ENCODE peak calls at places on chromosome 11, in six cellular contexts. V, C, Q, E, P and H are unnamed samples. For H3K36me3, the result is how much of the 10 kb centered on the place peaks cover.

GRCh38 chr11:95373241-95373640 is 142.2 kb upstream of the SESN3 start:
- DNase-seq in V (no peak), C (no peak), Q (no peak), E (no peak), P (no peak), H (no peak)

GRCh38 chr11:130115218-130115617 is 44.4 kb upstream of the ST14 start:
- DNase-seq in V (no peak), C (no peak), Q (peak), E (no peak), P (no peak), H (no peak)

GRCh38 chr11:36402568-36403181 is 106.6 kb downstream of the PRR5L start:
- DNase-seq in V (no peak), C (no peak), Q (no peak), E (no peak), P (no peak), H (no peak)

GRCh38 chr11:69637601-69637955 is 3.4 kb upstream of the CCND1 start:
- DNase-seq in V (no peak), C (no peak), Q (no peak), E (no peak), P (no peak), H (no peak)

GRCh38 chr11:128841461-128842072 is 25.5 kb downstream of the KCNJ1 start:
- DNase-seq in V (no peak), C (no peak), Q (no peak), E (peak), P (no peak), H (no peak)

GRCh38 chr11:106101370-106101769 is 23.9 kb downstream of the AASDHPPT start:
- DNase-seq in V (no peak), C (no peak), Q (no peak), E (no peak), P (no peak), H (no peak)

GRCh38 chr11:47400813-47401279 is 7.5 kb upstream of the SLC39A13 start:
- DNase-seq in V (no peak), C (no peak), Q (no peak), E (peak), P (no peak), H (no peak)

GRCh38 chr11:12027844-12028243 is 19.4 kb upstream of the DKK3 start:
- DNase-seq in V (no peak), C (no peak), Q (no peak), E (no peak), P (no peak), H (no peak)

GRCh38 chr11:75072582-75072981 is 24.1 kb downstream of the OR2AT4 start:
- DNase-seq in V (no peak), C (no peak), Q (no peak), E (no peak), P (no peak), H (no peak)

GRCh38 chr11:133947298-133947905 is 9.4 kb downstream of the IGSF9B start:
- DNase-seq in V (no peak), C (no peak), Q (peak), E (no peak), P (peak), H (peak)

GRCh38 chr11:10648896-10649295 is 44.7 kb downstream of the IRAG1 start:
- DNase-seq in V (no peak), C (no peak), Q (no peak), E (no peak), P (no peak), H (no peak)

DNA sequence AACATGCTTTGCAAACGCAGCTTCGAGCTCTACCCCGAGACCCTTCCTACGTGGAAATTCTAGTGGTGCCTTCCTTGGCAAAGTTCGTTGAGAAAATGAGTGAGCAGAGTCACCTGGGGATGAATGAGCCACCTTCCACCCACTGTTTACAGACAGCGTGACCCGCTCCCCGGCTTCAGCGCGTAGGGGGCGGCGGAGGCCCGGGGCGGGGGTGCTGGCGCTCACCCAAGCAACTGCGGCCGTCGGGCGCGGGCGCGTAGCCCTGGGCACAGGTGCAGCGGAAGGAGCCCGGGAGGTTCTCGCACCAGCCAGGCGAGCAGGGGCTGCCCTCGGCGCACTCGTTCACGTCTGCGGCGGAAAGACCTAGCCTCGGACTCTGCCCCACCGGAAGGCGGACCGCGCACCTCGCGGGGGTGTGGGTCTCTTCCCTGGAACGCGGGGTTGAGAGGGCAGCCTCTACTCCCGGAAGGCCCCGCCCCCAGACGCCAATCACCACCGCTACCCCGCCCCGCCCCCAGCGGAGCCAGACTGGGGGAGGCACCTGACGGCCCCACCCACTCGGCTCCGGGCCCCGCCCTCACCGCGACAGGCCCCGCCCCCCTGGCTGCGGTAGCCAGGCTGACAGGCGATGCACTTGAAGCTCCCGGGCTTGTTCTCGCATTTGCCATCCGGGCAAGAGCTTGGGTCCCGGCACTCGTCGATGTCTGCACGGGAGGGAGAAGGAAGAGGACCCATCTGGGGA is 11.8 kb downstream of the LTBP3 start:
- DNase-seq in V (peak), C (peak), Q (peak), E (peak), P (peak), H (peak)
- H3K4me3 ChIP-seq in V (no peak), C (peak), Q (peak), E (peak), P (peak), H (peak)

GRCh38 chr11:44125598-44125997 is 30.1 kb downstream of the EXT2 start:
- DNase-seq in V (no peak), C (no peak), Q (no peak), E (no peak), P (no peak), H (no peak)
- H3K36me3 ChIP-seq in V (under half), C (under half), Q (under half), E (under half), P (half or more), H (under half)

GRCh38 chr11:116855413-116855812 is 18.0 kb upstream of the APOA1 start:
- DNase-seq in V (no peak), C (no peak), Q (no peak), E (no peak), P (no peak), H (no peak)

GRCh38 chr11:116849491-116849890 is 12.1 kb upstream of the APOA1 start:
- DNase-seq in V (no peak), C (no peak), Q (no peak), E (no peak), P (no peak), H (no peak)

GRCh38 chr11:116853461-116854073 is 16.1 kb upstream of the APOA1 start:
- DNase-seq in V (no peak), C (no peak), Q (peak), E (peak), P (no peak), H (peak)

GRCh38 chr11:116851631-116852030 is 14.2 kb upstream of the APOA1 start:
- DNase-seq in V (no peak), C (no peak), Q (no peak), E (peak), P (no peak), H (no peak)

GRCh38 chr11:116852261-116853125 is 15.1 kb upstream of the APOA1 start:
- DNase-seq in V (peak), C (no peak), Q (peak), E (no peak), P (no peak), H (peak)
- H3K4me3 ChIP-seq in V (no peak), C (no peak), Q (peak), E (no peak), P (no peak), H (no peak)

GRCh38 chr11:118649941-118650340 is 29.5 kb downstream of the TREH start:
- DNase-seq in V (no peak), C (peak), Q (no peak), E (no peak), P (no peak), H (no peak)

GRCh38 chr11:118651820-118652219 is 27.6 kb downstream of the TREH start:
- DNase-seq in V (no peak), C (no peak), Q (no peak), E (no peak), P (no peak), H (no peak)

GRCh38 chr11:118650366-118650765 is 29.1 kb downstream of the TREH start:
- DNase-seq in V (no peak), C (no peak), Q (no peak), E (no peak), P (no peak), H (no peak)

GRCh38 chr11:118653684-118654390 is 25.6 kb downstream of the TREH start:
- DNase-seq in V (no peak), C (no peak), Q (no peak), E (no peak), P (no peak), H (no peak)

DNA sequence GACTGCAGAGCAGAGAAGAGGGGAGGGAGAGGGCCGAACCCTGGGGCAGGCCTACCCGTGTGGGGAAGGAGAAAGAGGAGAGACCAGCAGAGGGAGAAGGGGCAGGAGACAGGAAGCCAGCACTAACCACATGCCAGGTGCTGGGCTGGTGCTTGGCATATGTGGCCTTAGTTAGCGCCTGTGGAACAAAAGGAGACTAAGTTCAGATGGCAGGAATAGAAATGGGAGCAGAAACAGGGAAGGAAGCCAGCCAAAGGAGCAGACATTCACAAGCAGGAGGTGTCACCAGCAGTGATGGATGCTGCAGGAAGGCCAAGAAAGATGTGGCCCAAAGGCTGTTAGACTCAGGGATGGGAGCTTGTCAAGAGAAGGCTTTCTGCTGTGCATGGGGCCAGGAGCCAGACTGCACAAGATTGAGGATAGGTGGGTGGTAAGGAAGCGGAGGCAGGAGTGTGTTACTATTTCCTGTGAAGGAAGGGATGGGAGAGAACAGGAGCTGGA is 26.7 kb downstream of the TREH start:
- DNase-seq in V (no peak), C (no peak), Q (no peak), E (no peak), P (no peak), H (no peak)
- H3K36me3 ChIP-seq in V (under half), C (under half), Q (under half), E (under half), P (half or more), H (under half)

GRCh38 chr11:61972796-61973602 is 5.6 kb upstream of the FTH1 start:
- DNase-seq in V (no peak), C (peak), Q (peak), E (no peak), P (no peak), H (peak)

GRCh38 chr11:61973603-61974162 is 6.2 kb upstream of the FTH1 start:
- DNase-seq in V (no peak), C (peak), Q (no peak), E (no peak), P (no peak), H (peak)

GRCh38 chr11:61971177-61972111 is 4.0 kb upstream of the FTH1 start:
- DNase-seq in V (peak), C (peak), Q (peak), E (peak), P (peak), H (peak)

GRCh38 chr11:61969838-61970452 is 2.5 kb upstream of the FTH1 start:
- DNase-seq in V (no peak), C (no peak), Q (peak), E (no peak), P (no peak), H (peak)

GRCh38 chr11:61972112-61972795 is 4.8 kb upstream of the FTH1 start:
- DNase-seq in V (no peak), C (peak), Q (no peak), E (no peak), P (no peak), H (no peak)
- H3K4me3 ChIP-seq in V (no peak), C (no peak), Q (peak), E (peak), P (peak), H (no peak)

DNA sequence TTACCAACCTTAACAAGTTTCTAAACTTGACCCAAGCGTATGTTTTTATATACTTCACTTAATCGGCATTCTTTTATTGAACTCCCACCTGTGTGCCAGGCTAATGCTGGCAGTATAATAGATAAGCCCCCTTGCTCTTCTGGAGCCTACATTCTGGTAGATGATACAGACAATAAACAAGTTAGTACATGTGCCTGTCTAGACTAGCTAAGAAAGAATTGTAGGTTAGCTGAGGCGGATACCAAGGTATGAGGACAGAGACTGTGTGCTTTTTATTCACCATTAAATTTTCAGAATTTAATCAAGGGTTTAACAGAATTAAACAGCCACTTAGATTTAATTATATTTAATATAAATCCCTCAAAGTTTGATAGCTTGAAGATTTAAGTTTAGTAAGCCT is 45.7 kb downstream of the TTC17 start:
- DNase-seq in V (no peak), C (no peak), Q (no peak), E (no peak), P (no peak), H (peak)
- H3K36me3 ChIP-seq in V (under half), C (under half), Q (half or more), E (under half), P (half or more), H (under half)

DNA sequence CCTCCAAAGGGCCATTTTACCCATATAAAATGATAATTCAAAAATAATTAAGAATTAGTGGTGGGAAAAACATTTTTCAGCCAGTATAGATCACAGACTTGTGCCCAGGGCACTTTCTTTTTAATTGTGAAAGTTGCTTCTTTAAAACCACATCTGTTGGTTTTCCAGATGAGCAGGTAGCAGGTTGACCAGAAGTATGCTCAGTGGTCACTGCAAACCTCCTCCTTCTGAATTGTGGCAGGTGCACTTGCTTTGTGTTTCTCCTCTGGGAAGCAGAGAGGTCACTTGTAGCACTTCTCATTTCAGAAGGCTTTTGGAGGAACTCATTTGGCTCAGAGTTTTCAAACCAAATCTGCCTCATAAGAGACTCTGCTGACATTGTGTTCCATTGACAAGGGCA is 24.6 kb upstream of the CWF19L2 start:
- DNase-seq in V (no peak), C (no peak), Q (no peak), E (no peak), P (no peak), H (no peak)
- H3K4me3 ChIP-seq in V (no peak), C (no peak), Q (no peak), E (no peak), P (no peak), H (no peak)

GRCh38 chr11:117292616-117293015 is 1.5 kb downstream of the BACE1-AS start:
- DNase-seq in V (no peak), C (no peak), Q (no peak), E (no peak), P (no peak), H (no peak)
- H3K36me3 ChIP-seq in V (under half), C (under half), Q (under half), E (under half), P (half or more), H (under half)

DNA sequence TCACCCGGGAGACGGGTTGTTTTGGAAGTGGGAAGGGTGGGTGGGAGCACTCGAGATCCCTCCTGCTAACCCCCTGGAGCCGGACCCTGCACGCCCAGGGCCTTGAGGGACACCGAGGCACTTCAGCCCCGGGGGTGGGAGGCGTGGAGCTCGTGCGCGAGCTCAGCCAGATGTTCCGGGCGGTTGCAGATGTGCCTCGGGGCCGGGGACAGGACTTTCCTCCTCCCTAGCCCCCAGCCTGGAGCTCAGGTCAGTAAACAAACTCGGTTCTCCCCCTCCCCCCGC is 3.3 kb upstream of the WNT11 start:
- DNase-seq in V (no peak), C (no peak), Q (no peak), E (no peak), P (no peak), H (no peak)
- H3K4me3 ChIP-seq in V (peak), C (peak), Q (peak), E (peak), P (peak), H (peak)